ENCODE peak calls at places on chromosomes 12 and 14, in five cellular contexts. One of them, this sample, is unnamed.

GRCh38 chr12:93441617-93442410 is at the start of gene UBE2N:
- DNase-seq in LoVo: peak
- DNase-seq in A549: peak
- DNase-seq in lung: peak
- DNase-seq in NCI-H2029: peak
- DNase-seq in this sample: peak

GRCh38 chr14:86217523-86217922 is 687.6 kb downstream of the FLRT2 start:
- DNase-seq in LoVo: no peak
- DNase-seq in A549: no peak
- DNase-seq in lung: no peak
- DNase-seq in NCI-H2029: no peak
- DNase-seq in this sample: no peak

GRCh38 chr12:45568808-45569207 is 160.7 kb upstream of the ARID2 start:
- DNase-seq in LoVo: no peak
- DNase-seq in A549: no peak
- DNase-seq in lung: no peak
- DNase-seq in NCI-H2029: no peak
- DNase-seq in this sample: no peak

GRCh38 chr12:68557011-68557715 is 53.5 kb upstream of the RAP1B start:
- DNase-seq in LoVo: no peak
- DNase-seq in A549: no peak
- DNase-seq in lung: no peak
- DNase-seq in NCI-H2029: no peak
- DNase-seq in this sample: no peak

GRCh38 chr12:131980263-131980662 is 30.5 kb downstream of the EP400 start:
- DNase-seq in LoVo: no peak
- DNase-seq in A549: no peak
- DNase-seq in lung: no peak
- DNase-seq in NCI-H2029: no peak
- DNase-seq in this sample: no peak

GRCh38 chr14:85317491-85318021 is 212.4 kb upstream of the FLRT2 start:
- DNase-seq in LoVo: no peak
- DNase-seq in A549: no peak
- DNase-seq in lung: no peak
- DNase-seq in NCI-H2029: no peak
- DNase-seq in this sample: no peak

GRCh38 chr12:77796775-77797174 is 33.9 kb upstream of the NAV3 start:
- DNase-seq in LoVo: peak
- DNase-seq in A549: no peak
- DNase-seq in lung: no peak
- DNase-seq in NCI-H2029: no peak
- DNase-seq in this sample: no peak

GRCh38 chr14:23182372-23183014 is 967 bp downstream of the SLC7A8 start:
- DNase-seq in LoVo: peak
- DNase-seq in A549: no peak
- DNase-seq in lung: peak
- DNase-seq in NCI-H2029: peak
- DNase-seq in this sample: no peak

GRCh38 chr14:100762089-100762515 is 35.4 kb downstream of the DLK1 start:
- DNase-seq in LoVo: peak
- DNase-seq in A549: no peak
- DNase-seq in lung: no peak
- DNase-seq in NCI-H2029: no peak
- DNase-seq in this sample: no peak

GRCh38 chr12:76952995-76953394 is 74.2 kb upstream of the CSRP2 start:
- DNase-seq in LoVo: no peak
- DNase-seq in A549: no peak
- DNase-seq in lung: no peak
- DNase-seq in NCI-H2029: no peak
- DNase-seq in this sample: no peak

GRCh38 chr12:130965668-130966067 is 12.0 kb downstream of the ADGRD1 start:
- DNase-seq in LoVo: no peak
- DNase-seq in A549: no peak
- DNase-seq in lung: no peak
- DNase-seq in NCI-H2029: no peak
- DNase-seq in this sample: no peak

GRCh38 chr14:99982449-99983250 is 82.6 kb upstream of the EVL start:
- DNase-seq in LoVo: peak
- DNase-seq in A549: peak
- DNase-seq in lung: no peak
- DNase-seq in NCI-H2029: peak
- DNase-seq in this sample: peak

GRCh38 chr12:22481557-22482104 is 62.7 kb downstream of the C2CD5 start:
- DNase-seq in LoVo: no peak
- DNase-seq in A549: no peak
- DNase-seq in lung: no peak
- DNase-seq in NCI-H2029: peak
- DNase-seq in this sample: no peak